ENCODE peak calls at places on chromosomes 12 and 14, in six cellular contexts. W is ACHN; O is Daoy; V is T-helper 9 cell; Q is mucosa of gallbladder; E is effector memory CD8-positive, alpha-beta T cell. A is an unnamed sample.

GRCh38 chr14:69693145-69693544 is 73.8 kb upstream of the SRSF5 start:
- DNase-seq in E (no peak), V (no peak), Q (no peak), W (no peak), O (no peak), A (no peak)

GRCh38 chr14:50823051-50823762 is 7.8 kb downstream of the NIN start:
- DNase-seq in V (no peak), E (no peak), O (no peak), W (no peak), Q (no peak), A (peak; percentile 25)

GRCh38 chr12:118035194-118036041 is 18.9 kb downstream of the RFC5 start:
- DNase-seq in W (peak; percentile 77), Q (no peak), V (no peak), E (no peak), O (peak; percentile 48), A (peak; percentile 50)

GRCh38 chr12:76643438-76643837 is 83.9 kb upstream of the OSBPL8 start:
- DNase-seq in V (no peak), Q (no peak), E (no peak), O (no peak), W (no peak), A (peak; percentile 65)

GRCh38 chr12:44510510-44510909 is 365.6 kb downstream of the NELL2 start:
- DNase-seq in W (no peak), E (no peak), Q (no peak), V (no peak), O (no peak), A (peak; percentile 14)

GRCh38 chr14:23321572-23322547 is 603 bp downstream of the PABPN1 start:
- DNase-seq in E (peak; percentile 33), O (peak; percentile 68), Q (no peak), W (peak; percentile 57), V (peak; percentile 26), A (peak; percentile 44)

GRCh38 chr14:80124794-80125193 is 86.5 kb downstream of the DIO2 start:
- DNase-seq in O (no peak), W (no peak), Q (no peak), V (no peak), E (no peak), A (peak; percentile 89)

GRCh38 chr14:105172476-105172875 is 3.9 kb upstream of the JAG2 start:
- DNase-seq in W (no peak), O (no peak), E (no peak), V (no peak), Q (no peak), A (no peak)

GRCh38 chr12:66708704-66709443 is 30.0 kb upstream of the GRIP1 start:
- DNase-seq in Q (no peak), O (no peak), V (no peak), W (peak; percentile 59), E (no peak), A (peak; percentile 72)

GRCh38 chr12:2118481-2119255 is 65.9 kb downstream of the CACNA1C start:
- DNase-seq in O (no peak), E (no peak), W (no peak), V (no peak), Q (no peak), A (no peak)

GRCh38 chr12:117547209-117547608 is 185.8 kb upstream of the NOS1 start:
- DNase-seq in O (no peak), Q (no peak), W (no peak), V (no peak), E (no peak), A (no peak)

GRCh38 chr14:82667006-82667405 is 1133.4 kb upstream of the SEL1L start:
- DNase-seq in E (no peak), Q (no peak), O (no peak), V (no peak), W (no peak), A (no peak)

GRCh38 chr12:52014567-52015392 is 8.0 kb downstream of the TAMALIN start:
- DNase-seq in O (no peak), E (no peak), Q (no peak), W (no peak), V (no peak), A (no peak)

GRCh38 chr14:92539875-92540274 is 26.3 kb downstream of the RIN3 start:
- DNase-seq in V (no peak), Q (no peak), W (no peak), E (no peak), O (no peak), A (no peak)

GRCh38 chr12:74610711-74611110 is 73.1 kb downstream of the ATXN7L3B start:
- DNase-seq in V (no peak), W (no peak), Q (no peak), E (no peak), O (no peak), A (no peak)